ENCODE peak calls at places on chromosomes 7 and 10, in nine cellular contexts. T is fibroblast of the aortic adventitia; Y is fibroblast of gingiva; R is activated naive CD4-positive, alpha-beta T cell treated with anti-CD3 and anti-CD28 coated beads, Interleukin-2, amount 50 U/mL, for 16 hours; L is NCI-H748 treated with DMSO at 0.1 percent for 48 hours; U is NCI-H774; V is activated naive CD8-positive, alpha-beta T cell treated with anti-CD3 and anti-CD28 coated beads, Interleukin-2, amount 50 U/mL, for 16 hours; W is SK-N-DZ; M is glutamatergic neuron. K is an unnamed sample.

GRCh38 chr10:99945286-99945685 is 64.5 kb downstream of the DNMBP start:
- DNase-seq in T (peak), Y (peak), R (no peak), L (no peak), U (no peak), V (no peak), W (no peak), M (no peak), K (peak)

GRCh38 chr7:102424787-102425218 is 8.6 kb upstream of the ORAI2 start:
- DNase-seq in T (no peak), Y (no peak), R (no peak), L (no peak), U (no peak), V (no peak), W (no peak), M (no peak), K (no peak)

GRCh38 chr7:157136372-157136771 is 2.4 kb upstream of the UBE3C start:
- DNase-seq in T (peak), Y (peak), R (no peak), L (no peak), U (no peak), V (no peak), W (no peak), M (no peak), K (peak)

GRCh38 chr10:116143673-116144072 is 129.3 kb downstream of the GFRA1 start:
- DNase-seq in T (no peak), Y (no peak), R (no peak), L (no peak), U (no peak), V (no peak), W (no peak), M (no peak), K (no peak)

GRCh38 chr10:38050212-38050611 is 39.7 kb downstream of the ZNF33A start:
- DNase-seq in T (peak), Y (no peak), R (no peak), L (no peak), U (no peak), V (no peak), W (no peak), M (no peak), K (no peak)

GRCh38 chr7:11835260-11835659 is 3.3 kb upstream of the THSD7A start:
- DNase-seq in T (no peak), Y (no peak), R (no peak), L (no peak), U (no peak), V (no peak), W (peak), M (no peak), K (no peak)

GRCh38 chr7:106418526-106418925 is 133.7 kb upstream of the NAMPT start:
- DNase-seq in T (peak), Y (no peak), R (no peak), L (no peak), U (no peak), V (no peak), W (no peak), M (no peak), K (no peak)

GRCh38 chr10:4684434-4684833 is 141.6 kb upstream of the AKR1E2 start:
- DNase-seq in T (peak), Y (no peak), R (no peak), L (no peak), U (no peak), V (no peak), W (no peak), M (no peak), K (no peak)

GRCh38 chr10:11881477-11882417 is 58.6 kb downstream of the PROSER2 start:
- DNase-seq in T (peak), Y (no peak), R (no peak), L (no peak), U (no peak), V (no peak), W (peak), M (no peak), K (peak)

GRCh38 chr7:70693690-70694356 is 438.1 kb upstream of the GALNT17 start:
- DNase-seq in T (peak), Y (peak), R (no peak), L (peak), U (peak), V (no peak), W (peak), M (peak), K (peak)

GRCh38 chr7:133753513-133753912 is 373.6 kb upstream of the LRGUK start:
- DNase-seq in T (no peak), Y (no peak), R (no peak), L (no peak), U (no peak), V (no peak), W (no peak), M (no peak), K (no peak)

GRCh38 chr10:102504179-102504975 is 605 bp downstream of the SUFU start:
- DNase-seq in T (no peak), Y (no peak), R (peak), L (no peak), U (no peak), V (no peak), W (peak), M (peak), K (no peak)

GRCh38 chr7:128006550-128007292 is 24.5 kb downstream of the LRRC4 start:
- DNase-seq in T (no peak), Y (no peak), R (no peak), L (no peak), U (no peak), V (no peak), W (no peak), M (no peak), K (no peak)

GRCh38 chr7:21507627-21508343 is 35.1 kb upstream of the DNAH11 start:
- DNase-seq in T (peak), Y (peak), R (peak), L (peak), U (no peak), V (no peak), W (no peak), M (peak), K (peak)

GRCh38 chr10:132626019-132626760 is 88.6 kb downstream of the INPP5A start:
- DNase-seq in T (no peak), Y (no peak), R (peak), L (no peak), U (no peak), V (no peak), W (no peak), M (peak), K (no peak)

GRCh38 chr10:31731711-31732110 is 196.9 kb downstream of the ARHGAP12 start:
- DNase-seq in T (no peak), Y (no peak), R (no peak), L (no peak), U (no peak), V (no peak), W (no peak), M (no peak), K (no peak)

GRCh38 chr7:18262054-18262453 is 233.5 kb upstream of the HDAC9 start:
- DNase-seq in T (no peak), Y (peak), R (no peak), L (no peak), U (no peak), V (no peak), W (no peak), M (no peak), K (no peak)

GRCh38 chr10:66982792-66983481 is 57.1 kb downstream of the LRRTM3 start:
- DNase-seq in T (no peak), Y (no peak), R (no peak), L (peak), U (no peak), V (no peak), W (no peak), M (no peak), K (no peak)

GRCh38 chr7:143511593-143512047 is 33.9 kb downstream of the TAS2R41 start:
- DNase-seq in T (no peak), Y (no peak), R (no peak), L (no peak), U (no peak), V (no peak), W (no peak), M (no peak), K (no peak)

GRCh38 chr10:63157845-63158624 is 24.9 kb downstream of the NRBF2 start:
- DNase-seq in T (peak), Y (peak), R (no peak), L (peak), U (peak), V (no peak), W (peak), M (no peak), K (peak)

GRCh38 chr7:73892003-73892975 is 31.3 kb downstream of the TMEM270 start:
- DNase-seq in T (peak), Y (peak), R (no peak), L (no peak), U (no peak), V (no peak), W (no peak), M (no peak), K (peak)

GRCh38 chr7:38629621-38630020 is 1.6 kb downstream of the AMPH start:
- DNase-seq in T (no peak), Y (no peak), R (no peak), L (peak), U (no peak), V (no peak), W (no peak), M (no peak), K (no peak)

GRCh38 chr10:36779238-36779846 is 346.1 kb upstream of the ANKRD30A start:
- DNase-seq in T (peak), Y (peak), R (no peak), L (peak), U (no peak), V (no peak), W (peak), M (no peak), K (peak)

GRCh38 chr10:72081772-72082590 is 6.4 kb downstream of the SPOCK2 start:
- DNase-seq in T (no peak), Y (no peak), R (no peak), L (no peak), U (no peak), V (no peak), W (no peak), M (no peak), K (peak)

GRCh38 chr7:47088329-47089067 is 493.4 kb downstream of the TNS3 start:
- DNase-seq in T (peak), Y (peak), R (peak), L (peak), U (peak), V (no peak), W (peak), M (peak), K (peak)

GRCh38 chr7:132312531-132313070 is 263.7 kb downstream of the PLXNA4 start:
- DNase-seq in T (no peak), Y (no peak), R (no peak), L (no peak), U (no peak), V (no peak), W (no peak), M (no peak), K (no peak)

GRCh38 chr7:122492007-122492406 is 187.5 kb upstream of the FEZF1 start:
- DNase-seq in T (no peak), Y (no peak), R (no peak), L (no peak), U (no peak), V (no peak), W (no peak), M (no peak), K (no peak)

GRCh38 chr10:84333864-84334451 is 5.6 kb downstream of the CCSER2 start:
- DNase-seq in T (peak), Y (no peak), R (peak), L (no peak), U (no peak), V (no peak), W (no peak), M (no peak), K (peak)